ENCODE peak calls at places on chromosomes 1 and 21, in six cellular contexts. Z, S, C, L, G and Y are unnamed samples.

GRCh38 chr1:28971980-28972771 is 57.8 kb downstream of the EPB41 start:
- DNase-seq in Z (no peak), S (peak; percentile 42), C (no peak), L (no peak), G (no peak), Y (no peak)

GRCh38 chr1:42380617-42381423 is at the start of gene RIMKLA:
- DNase-seq in Z (peak; percentile 57), S (peak; percentile 62), C (peak; percentile 49), L (peak; percentile 13), G (peak; percentile 93), Y (no peak)

GRCh38 chr1:59672851-59673574 is 141.7 kb upstream of the HOOK1 start:
- DNase-seq in Z (no peak), S (no peak), C (no peak), L (no peak), G (no peak), Y (no peak)

GRCh38 chr1:15408890-15409399 is 743 bp upstream of the EFHD2 start:
- DNase-seq in Z (no peak), S (no peak), C (no peak), L (no peak), G (no peak), Y (no peak)

GRCh38 chr1:248597589-248597988 is at the start of gene OR2T10:
- DNase-seq in Z (no peak), S (no peak), C (no peak), L (no peak), G (no peak), Y (no peak)

GRCh38 chr1:200867018-200867811 is 5.6 kb upstream of the GPR25 start:
- DNase-seq in Z (no peak), S (peak; percentile 69), C (no peak), L (peak; percentile 14), G (no peak), Y (no peak)

GRCh38 chr21:32347351-32347750 is 45.5 kb downstream of the URB1 start:
- DNase-seq in Z (no peak), S (no peak), C (no peak), L (no peak), G (peak; percentile 43), Y (no peak)

GRCh38 chr1:222279591-222279990 is 268.3 kb downstream of the HHIPL2 start:
- DNase-seq in Z (no peak), S (no peak), C (no peak), L (no peak), G (no peak), Y (no peak)

GRCh38 chr1:114703242-114703641 is 7.9 kb upstream of the AMPD1 start:
- DNase-seq in Z (no peak), S (no peak), C (no peak), L (no peak), G (no peak), Y (no peak)

GRCh38 chr1:119448112-119448511 is 33.2 kb downstream of the HSD3B2 start:
- DNase-seq in Z (no peak), S (no peak), C (no peak), L (no peak), G (no peak), Y (no peak)

GRCh38 chr1:54834007-54834541 is 33.0 kb upstream of the TTC22 start:
- DNase-seq in Z (no peak), S (no peak), C (no peak), L (no peak), G (no peak), Y (no peak)

GRCh38 chr1:61853545-61853944 is 111.3 kb downstream of the PATJ start:
- DNase-seq in Z (no peak), S (no peak), C (no peak), L (no peak), G (no peak), Y (no peak)

GRCh38 chr21:43321111-43321510 is 105.8 kb downstream of the SIK1 start:
- DNase-seq in Z (no peak), S (no peak), C (no peak), L (no peak), G (no peak), Y (no peak)

GRCh38 chr1:54142146-54142900 is 10.5 kb downstream of the CDCP2 start:
- DNase-seq in Z (no peak), S (no peak), C (no peak), L (no peak), G (no peak), Y (no peak)

GRCh38 chr1:42157667-42158066 is 4.5 kb downstream of the GUCA2B start:
- DNase-seq in Z (no peak), S (no peak), C (no peak), L (no peak), G (no peak), Y (no peak)

GRCh38 chr1:109838838-109839240 is 71.8 kb upstream of the CSF1 start:
- DNase-seq in Z (no peak), S (no peak), C (no peak), L (no peak), G (no peak), Y (no peak)

GRCh38 chr1:19678931-19679453 is 14.3 kb downstream of the HTR6 start:
- DNase-seq in Z (no peak), S (no peak), C (no peak), L (no peak), G (peak; percentile 85), Y (no peak)

GRCh38 chr1:231139659-231140650 is 21.9 kb upstream of the TRIM67 start:
- DNase-seq in Z (no peak), S (no peak), C (no peak), L (no peak), G (no peak), Y (no peak)

GRCh38 chr21:31731112-31731801 is 661 bp downstream of the SCAF4 start:
- DNase-seq in Z (peak; percentile 56), S (peak; percentile 36), C (peak; percentile 35), L (peak; percentile 12), G (peak; percentile 91), Y (peak; percentile 71)

GRCh38 chr1:236214761-236215160 is 67.0 kb downstream of the ERO1B start:
- DNase-seq in Z (no peak), S (no peak), C (no peak), L (no peak), G (no peak), Y (no peak)

GRCh38 chr1:96416690-96417444 is 304.7 kb upstream of the PTBP2 start:
- DNase-seq in Z (no peak), S (no peak), C (no peak), L (no peak), G (no peak), Y (no peak)

GRCh38 chr1:248804771-248805681 is 20.7 kb downstream of the SH3BP5L start:
- DNase-seq in Z (no peak), S (no peak), C (no peak), L (no peak), G (no peak), Y (no peak)

GRCh38 chr1:219220945-219221344 is 47.3 kb downstream of the LYPLAL1 start:
- DNase-seq in Z (no peak), S (no peak), C (no peak), L (no peak), G (no peak), Y (no peak)

GRCh38 chr1:1050577-1051052 is 23.5 kb downstream of the RNF223 start:
- DNase-seq in Z (no peak), S (no peak), C (peak; percentile 44), L (no peak), G (peak; percentile 84), Y (no peak)
- H3K27me3 ChIP-seq in Z (no peaks in the 10 kb centered on the region), S (no peaks in the 10 kb centered on the region), C (no peaks in the 10 kb centered on the region), L (no peaks in the 10 kb centered on the region), G (no peaks in the 10 kb centered on the region), Y (no peaks in the 10 kb centered on the region)

DNA sequence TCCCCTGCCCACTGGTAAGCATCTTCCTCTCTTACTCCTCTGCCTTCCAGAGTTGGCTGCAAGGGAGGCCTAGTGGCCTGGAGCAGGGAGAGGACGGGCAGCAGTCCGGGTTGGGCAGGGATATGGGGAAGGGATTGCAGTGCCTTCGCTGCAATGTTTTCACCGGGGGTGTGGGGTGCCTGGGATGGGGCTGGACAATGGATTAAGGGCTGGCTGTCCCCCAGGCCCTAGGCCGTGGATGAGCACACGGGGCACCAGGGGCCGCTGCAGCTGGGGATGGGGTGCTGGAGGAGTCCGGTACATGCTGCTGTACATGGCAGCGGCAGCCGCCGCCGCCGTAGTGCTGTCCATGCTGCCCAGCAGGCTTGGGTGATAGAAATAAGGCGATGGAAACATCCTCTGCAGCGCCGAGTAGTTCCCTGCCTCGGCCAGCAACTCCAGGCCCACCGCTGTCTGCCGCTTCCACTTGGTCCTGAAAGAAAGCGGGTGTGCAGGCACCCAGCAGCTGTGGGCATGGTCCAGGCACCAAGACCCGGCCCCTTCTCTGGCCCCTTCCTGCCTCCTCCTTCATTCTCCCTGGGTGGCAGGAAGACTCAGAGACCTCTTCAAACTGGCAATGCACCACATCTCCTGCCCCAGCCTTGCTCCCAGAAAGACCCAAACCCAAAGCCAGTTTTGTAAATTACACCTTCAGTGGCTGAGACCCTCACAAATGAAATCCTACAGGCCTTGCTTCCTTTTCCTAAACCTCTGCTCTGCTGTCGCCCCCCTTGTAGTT is 4.8 kb downstream of the BARHL2 start:
- DNase-seq in Z (no peak), S (no peak), C (no peak), L (no peak), G (peak; percentile 54), Y (no peak)
- H3K4me1 ChIP-seq in Z (no peaks in the 10 kb centered on the region), S (no peaks in the 10 kb centered on the region), C (no peaks in the 10 kb centered on the region), L (peaks cover 6% of the 10 kb centered on the region), G (peaks cover 5% of the 10 kb centered on the region), Y (peaks cover 12% of the 10 kb centered on the region)

GRCh38 chr1:87826639-87827345 is 498.1 kb downstream of the LMO4 start:
- DNase-seq in Z (peak; percentile 31), S (peak; percentile 73), C (no peak), L (no peak), G (no peak), Y (peak; percentile 17)
- TF ChIP-seq CTCF in Z (no peak), S (no peak), C (no peak), L (no peak), G (no peak), Y (no peak)

GRCh38 chr1:3029481-3029961 is 8.3 kb downstream of the ACTRT2 start:
- DNase-seq in Z (no peak), S (no peak), C (no peak), L (no peak), G (peak; percentile 43), Y (no peak)

GRCh38 chr1:3026581-3027511 is 5.6 kb downstream of the ACTRT2 start:
- DNase-seq in Z (no peak), S (no peak), C (no peak), L (no peak), G (no peak), Y (no peak)

GRCh38 chr1:3027611-3028371 is 6.5 kb downstream of the ACTRT2 start:
- DNase-seq in Z (no peak), S (no peak), C (no peak), L (no peak), G (peak; percentile 60), Y (no peak)

GRCh38 chr1:3029991-3030662 is 8.9 kb downstream of the ACTRT2 start:
- DNase-seq in Z (no peak), S (no peak), C (no peak), L (no peak), G (peak; percentile 77), Y (peak; percentile 58)

DNA sequence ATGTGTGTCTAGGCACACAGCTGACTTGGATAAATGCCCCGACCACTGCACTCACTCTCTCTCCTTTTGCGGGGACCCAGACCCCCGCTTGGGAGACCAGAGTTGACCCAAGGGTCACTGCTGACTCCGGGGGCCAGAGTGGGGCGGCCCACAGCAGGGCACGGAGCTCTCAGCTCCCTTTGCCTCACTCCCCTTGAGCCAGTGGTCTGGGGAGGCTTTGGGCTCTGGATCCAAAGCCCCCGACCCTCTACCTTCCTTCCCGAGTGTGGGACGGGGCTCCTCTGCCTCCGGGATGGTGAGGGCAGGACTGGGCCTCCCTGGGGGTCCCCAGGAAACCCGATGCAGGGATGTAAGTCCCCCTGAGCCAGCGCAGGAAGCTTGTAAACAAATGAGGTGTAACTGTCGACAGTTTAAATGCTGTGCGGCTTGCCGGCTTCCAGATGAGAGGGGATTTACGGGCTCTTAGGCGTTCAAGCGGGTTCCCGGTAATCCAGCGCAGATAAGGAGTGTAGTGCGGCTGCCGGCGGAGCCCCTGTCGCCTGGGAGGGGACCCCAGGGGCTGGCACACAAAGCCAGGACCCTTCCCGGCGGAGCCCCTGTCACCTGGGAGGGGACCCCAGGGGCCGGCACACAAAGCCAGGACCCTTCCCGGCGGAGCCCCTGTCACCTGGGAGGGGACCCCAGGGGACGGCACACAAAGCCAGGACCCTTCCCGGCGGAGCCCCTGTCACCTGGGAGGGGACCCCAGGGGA is 7.4 kb downstream of the ACTRT2 start:
- DNase-seq in Z (no peak), S (no peak), C (no peak), L (no peak), G (peak; percentile 57), Y (no peak)
- H3K27me3 ChIP-seq in Z (peaks cover 41% of the 10 kb centered on the region), S (no peaks in the 10 kb centered on the region), C (peaks cover 27% of the 10 kb centered on the region), L (peaks cover 28% of the 10 kb centered on the region), G (no peaks in the 10 kb centered on the region), Y (no peaks in the 10 kb centered on the region)